ENCODE peak calls at places on chromosomes 7 and 10, in nine cellular contexts. D, W, U, F, H, V, I, A and T are unnamed samples.
A peak's percentile ranks its signal among the peaks of the same experiment; 100 is the strongest.

GRCh38 chr7:70072220-70072619 is 473.9 kb downstream of the AUTS2 start:
- DNase-seq in D (no peak), W (no peak), U (no peak), F (no peak), H (no peak), V (peak; percentile 11), I (no peak), A (no peak), T (no peak)

GRCh38 chr10:22476601-22477364 is 131.5 kb downstream of the SPAG6 start:
- DNase-seq in D (no peak), W (no peak), U (no peak), F (no peak), H (no peak), V (no peak), I (no peak), A (no peak), T (no peak)

GRCh38 chr10:102831322-102832071 is 5.7 kb downstream of the CYP17A1 start:
- DNase-seq in D (no peak), W (no peak), U (no peak), F (no peak), H (no peak), V (no peak), I (no peak), A (peak; percentile 76), T (no peak)

GRCh38 chr7:90629306-90629918 is 33.3 kb downstream of the CDK14 start:
- DNase-seq in D (peak; percentile 20), W (no peak), U (no peak), F (no peak), H (no peak), V (peak; percentile 60), I (no peak), A (no peak), T (no peak)

GRCh38 chr10:22761569-22762220 is 47.3 kb upstream of the PIP4K2A start:
- DNase-seq in D (peak; percentile 96), W (no peak), U (no peak), F (no peak), H (no peak), V (no peak), I (no peak), A (no peak), T (no peak)

GRCh38 chr10:124671486-124672075 is 72.6 kb downstream of the FAM53B start:
- DNase-seq in D (peak; percentile 98), W (no peak), U (peak; percentile 49), F (no peak), H (peak; percentile 48), V (peak; percentile 25), I (peak; percentile 68), A (no peak), T (peak; percentile 59)

GRCh38 chr7:424301-424935 is 95.2 kb downstream of the PDGFA start:
- DNase-seq in D (no peak), W (no peak), U (no peak), F (no peak), H (no peak), V (no peak), I (peak; percentile 11), A (no peak), T (no peak)

GRCh38 chr7:95867309-95867708 is 95.0 kb downstream of the DYNC1I1 start:
- DNase-seq in D (no peak), W (no peak), U (no peak), F (no peak), H (no peak), V (no peak), I (no peak), A (no peak), T (no peak)

GRCh38 chr7:121160150-121161008 is 168.4 kb upstream of the WNT16 start:
- DNase-seq in D (no peak), W (no peak), U (no peak), F (no peak), H (no peak), V (no peak), I (no peak), A (no peak), T (no peak)

GRCh38 chr10:97185326-97186058 is at the start of gene SLIT1:
- DNase-seq in D (no peak), W (no peak), U (no peak), F (no peak), H (no peak), V (no peak), I (no peak), A (no peak), T (no peak)

GRCh38 chr7:2525161-2525930 is 5.8 kb downstream of the LFNG start:
- DNase-seq in D (no peak), W (no peak), U (no peak), F (no peak), H (no peak), V (no peak), I (peak; percentile 33), A (no peak), T (no peak)

GRCh38 chr10:2508971-2509605 is 558.3 kb upstream of the PFKP start:
- DNase-seq in D (no peak), W (no peak), U (no peak), F (no peak), H (no peak), V (peak; percentile 31), I (no peak), A (no peak), T (no peak)

GRCh38 chr10:76338187-76338586 is 906.8 kb downstream of the LRMDA start:
- DNase-seq in D (no peak), W (no peak), U (no peak), F (no peak), H (no peak), V (no peak), I (no peak), A (no peak), T (no peak)

GRCh38 chr7:46633816-46634215 is 712.7 kb upstream of the IGFBP3 start:
- DNase-seq in D (no peak), W (no peak), U (no peak), F (no peak), H (no peak), V (no peak), I (no peak), A (no peak), T (no peak)

GRCh38 chr7:25908154-25908948 is 243.6 kb upstream of the NFE2L3 start:
- DNase-seq in D (no peak), W (no peak), U (no peak), F (no peak), H (no peak), V (no peak), I (no peak), A (no peak), T (no peak)

GRCh38 chr10:10160821-10161312 is 856.8 kb upstream of the CELF2 start:
- DNase-seq in D (no peak), W (no peak), U (peak; percentile 9), F (no peak), H (no peak), V (no peak), I (no peak), A (no peak), T (no peak)

GRCh38 chr7:18202315-18203045 is 174.8 kb upstream of the PRPS1L1 start:
- DNase-seq in D (no peak), W (no peak), U (no peak), F (no peak), H (no peak), V (no peak), I (no peak), A (no peak), T (no peak)

GRCh38 chr10:79382491-79382941 is 35.2 kb downstream of the PPIF start:
- DNase-seq in D (no peak), W (no peak), U (no peak), F (no peak), H (no peak), V (no peak), I (no peak), A (peak; percentile 48), T (no peak)

GRCh38 chr10:102785818-102786217 is 42.1 kb downstream of the WBP1L start:
- DNase-seq in D (no peak), W (no peak), U (no peak), F (no peak), H (no peak), V (peak; percentile 79), I (peak; percentile 35), A (no peak), T (no peak)

GRCh38 chr7:153190452-153190851 is 430.9 kb downstream of the ACTR3B start:
- DNase-seq in D (peak; percentile 2), W (no peak), U (no peak), F (no peak), H (peak; percentile 50), V (no peak), I (no peak), A (no peak), T (no peak)

GRCh38 chr7:30330134-30331111 is 46.0 kb downstream of the ZNRF2 start:
- DNase-seq in D (no peak), W (no peak), U (no peak), F (no peak), H (no peak), V (no peak), I (no peak), A (no peak), T (no peak)

GRCh38 chr7:25358831-25359350 is 130.6 kb upstream of the NPVF start:
- DNase-seq in D (peak; percentile 33), W (no peak), U (no peak), F (no peak), H (no peak), V (no peak), I (no peak), A (no peak), T (no peak)

GRCh38 chr7:44251851-44252250 is 51.1 kb downstream of the YKT6 start:
- DNase-seq in D (no peak), W (no peak), U (no peak), F (no peak), H (no peak), V (no peak), I (no peak), A (no peak), T (no peak)

GRCh38 chr7:51234139-51234538 is 82.5 kb downstream of the COBL start:
- DNase-seq in D (no peak), W (no peak), U (peak; percentile 29), F (no peak), H (no peak), V (no peak), I (peak; percentile 53), A (peak; percentile 34), T (peak; percentile 26)

GRCh38 chr7:20275637-20276036 is 55.1 kb upstream of the ITGB8 start:
- DNase-seq in D (no peak), W (no peak), U (no peak), F (no peak), H (no peak), V (no peak), I (no peak), A (no peak), T (no peak)

GRCh38 chr10:29710128-29710527 is 75.4 kb upstream of the SVIL start:
- DNase-seq in D (no peak), W (no peak), U (no peak), F (no peak), H (no peak), V (no peak), I (no peak), A (no peak), T (no peak)

GRCh38 chr10:131157899-131158298 is 153.6 kb downstream of the TCERG1L start:
- DNase-seq in D (no peak), W (no peak), U (no peak), F (no peak), H (no peak), V (no peak), I (no peak), A (no peak), T (no peak)

GRCh38 chr7:44195901-44196300 is 4.9 kb upstream of the YKT6 start:
- DNase-seq in D (no peak), W (no peak), U (no peak), F (no peak), H (peak; percentile 27), V (no peak), I (no peak), A (no peak), T (no peak)

GRCh38 chr10:7444576-7445226 is 33.9 kb upstream of the SFMBT2 start:
- DNase-seq in D (peak; percentile 86), W (no peak), U (no peak), F (no peak), H (no peak), V (no peak), I (no peak), A (no peak), T (no peak)

GRCh38 chr10:76422769-76423168 is 991.3 kb downstream of the LRMDA start:
- DNase-seq in D (no peak), W (no peak), U (no peak), F (no peak), H (no peak), V (no peak), I (no peak), A (no peak), T (no peak)

GRCh38 chr7:22208806-22209205 is 148.1 kb downstream of the RAPGEF5 start:
- DNase-seq in D (no peak), W (no peak), U (no peak), F (no peak), H (no peak), V (no peak), I (no peak), A (no peak), T (no peak)